ENCODE peak calls at places on chromosomes 16 and 17, in ten cellular contexts. S is H1, D is tibial nerve, T is pancreas, Q is left lung, I is psoas muscle, R is SK-N-SH, Z is lower lobe of right lung, Y is upper lobe of right lung, L is uterus. C is an unnamed sample. For H3K9me3, the result is how much of the 10 kb centered on the place peaks cover.

GRCh38 chr17:35808240-35808961 is 883 bp upstream of the TAF15 start:
- DNase-seq in T (no peak), Q (no peak), S (no peak), Z (no peak), R (no peak), Y (no peak), I (no peak), D (no peak), L (no peak), C (no peak)

GRCh38 chr17:21419299-21420239 is 43.4 kb downstream of the KCNJ12 start:
- DNase-seq in Y (peak), S (no peak), Q (peak), I (no peak), D (no peak), L (no peak), R (no peak), T (peak), Z (no peak), C (no peak)

GRCh38 chr17:70905796-70906195 is 736.5 kb downstream of the KCNJ2 start:
- DNase-seq in D (peak), I (no peak), R (no peak), L (no peak), T (no peak), Q (peak), Y (no peak), Z (no peak), S (no peak), C (peak)

GRCh38 chr17:21167303-21167702 is 40.5 kb downstream of the DHRS7B start:
- DNase-seq in Q (no peak), T (no peak), L (no peak), S (no peak), R (no peak), Y (no peak), I (peak), D (no peak), Z (no peak), C (no peak)

GRCh38 chr16:67936124-67936875 is at the start of gene PSMB10:
- DNase-seq in I (peak), Z (peak), D (peak), L (peak), Y (peak), R (peak), Q (no peak), S (peak), T (peak), C (no peak)

GRCh38 chr16:85418978-85419491 is 194.1 kb upstream of the GSE1 start:
- DNase-seq in Y (peak), T (peak), D (no peak), S (peak), R (no peak), L (no peak), I (peak), Z (peak), Q (no peak), C (no peak)

GRCh38 chr16:18979936-18980335 is 3.8 kb upstream of the TMC7 start:
- DNase-seq in L (no peak), T (no peak), R (no peak), Q (no peak), Z (no peak), Y (no peak), D (no peak), S (no peak), I (no peak), C (no peak)

GRCh38 chr17:44279586-44280344 is 11.8 kb upstream of the SLC4A1 start:
- DNase-seq in S (peak), I (peak), L (peak), Y (peak), D (peak), Z (peak), R (no peak), Q (peak), T (peak), C (peak)

GRCh38 chr16:88390760-88391496 is 8.2 kb downstream of the ZNF469 start:
- DNase-seq in S (no peak), I (peak), R (no peak), Z (no peak), D (no peak), L (no peak), Q (no peak), Y (no peak), T (no peak), C (no peak)

GRCh38 chr17:78664476-78665384 is 87.5 kb upstream of the DNAH17 start:
- DNase-seq in Q (peak), Y (peak), R (no peak), S (no peak), Z (no peak), L (no peak), I (no peak), T (peak), D (no peak), C (no peak)

GRCh38 chr17:22270381-22270780 is 578.1 kb downstream of the KCNJ18 start:
- DNase-seq in T (no peak), L (no peak), Q (no peak), Y (no peak), R (no peak), Z (no peak), I (no peak), D (no peak), S (no peak), C (no peak)

GRCh38 chr17:36850794-36851193 is 86.5 kb upstream of the LHX1 start:
- DNase-seq in R (no peak), I (no peak), S (no peak), L (no peak), Q (no peak), D (no peak), T (no peak), Z (no peak), Y (no peak), C (no peak)

GRCh38 chr17:20256144-20256543 is 211.2 kb downstream of the LGALS9B start:
- DNase-seq in D (no peak), S (no peak), I (no peak), R (no peak), T (no peak), Z (no peak), Y (no peak), Q (no peak), L (no peak), C (no peak)

GRCh38 chr17:2693561-2694380 is 17.8 kb downstream of the CLUH start:
- DNase-seq in T (peak), Q (no peak), R (peak), Z (no peak), S (no peak), L (peak), I (peak), Y (peak), D (no peak), C (no peak)

GRCh38 chr17:752620-753219 is 656 bp upstream of the GEMIN4 start:
- DNase-seq in Y (peak), Q (peak), L (peak), T (peak), R (peak), D (peak), Z (peak), S (no peak), I (peak), C (peak)

GRCh38 chr16:66996324-66996982 is 8.1 kb downstream of the CES4A start:
- DNase-seq in Z (no peak), Q (peak), L (peak), T (no peak), Y (peak), R (no peak), D (peak), I (peak), S (no peak), C (peak)

GRCh38 chr16:68978303-68978954 is 127.0 kb upstream of the HAS3 start:
- DNase-seq in Z (no peak), R (no peak), S (no peak), L (no peak), T (no peak), Q (no peak), I (no peak), D (no peak), Y (no peak), C (no peak)

GRCh38 chr17:78131172-78132085 is 858 bp downstream of the TMC8 start:
- DNase-seq in Y (peak), Z (no peak), R (peak), Q (no peak), L (no peak), T (peak), S (no peak), D (no peak), I (peak), C (no peak)

GRCh38 chr17:56658648-56659047 is 65.1 kb downstream of the NOG start:
- DNase-seq in S (no peak), Y (no peak), Q (no peak), I (no peak), L (no peak), Z (no peak), T (no peak), R (no peak), D (no peak), C (no peak)

DNA sequence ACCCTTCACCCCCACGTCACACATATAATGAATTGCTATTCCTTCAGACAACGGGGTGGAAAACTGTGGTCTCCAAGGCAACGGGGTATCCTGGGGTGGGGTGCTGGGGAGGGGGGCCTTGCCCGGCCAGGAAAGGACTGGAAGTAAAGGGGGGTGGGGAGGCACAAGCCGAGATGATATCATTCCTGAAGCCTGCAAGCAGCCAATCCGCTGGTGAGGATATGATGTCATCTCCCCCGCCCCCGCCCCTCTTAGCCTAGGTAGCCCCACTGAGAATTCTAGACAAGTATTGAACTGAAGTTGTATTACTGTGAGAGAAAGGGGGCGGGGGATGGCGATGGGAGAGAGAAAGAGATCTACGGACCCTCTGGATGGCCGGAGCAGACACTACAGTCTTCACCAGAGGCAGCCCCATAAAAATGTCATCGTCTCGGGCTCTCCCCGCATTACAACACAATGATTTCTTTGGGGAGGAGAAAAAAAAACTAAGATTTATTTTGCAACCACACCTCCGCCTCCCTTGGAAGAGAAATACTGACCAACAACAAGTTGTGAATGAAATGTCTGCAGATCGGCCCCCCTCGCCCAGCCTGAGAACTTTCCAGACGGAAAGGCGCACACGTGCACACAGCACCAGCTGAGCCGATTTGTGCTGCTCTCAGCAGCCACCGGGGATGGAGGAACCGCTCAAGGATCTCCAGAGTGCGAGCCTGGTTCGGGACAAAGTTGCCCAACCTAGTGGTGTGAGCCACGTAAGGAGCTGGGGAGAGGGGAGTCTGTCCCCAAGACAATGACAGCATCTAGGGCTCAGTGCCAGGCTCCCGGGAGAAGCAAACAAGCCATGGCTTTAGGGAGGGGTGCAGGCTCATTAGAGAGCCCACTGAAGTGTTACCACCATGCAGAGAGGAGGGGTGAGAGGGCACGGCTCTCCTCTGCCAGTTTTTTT is 222.0 kb downstream of the SOX9 start:
- DNase-seq in Z (peak), I (peak), S (no peak), L (peak), Q (no peak), D (peak), T (peak), R (no peak), Y (peak), C (no peak)
- H3K27ac ChIP-seq in Z (no peak), I (no peak), S (no peak), L (peak), Q (no peak), D (peak), T (no peak), R (no peak), Y (no peak), C (no peak)

GRCh38 chr17:61470530-61471136 is 18.4 kb downstream of the TBX4 start:
- DNase-seq in I (no peak), R (no peak), Q (peak), D (no peak), T (no peak), L (peak), Z (no peak), S (no peak), Y (peak), C (no peak)
- H3K4me3 ChIP-seq in I (no peak), R (no peak), Q (no peak), D (no peak), T (no peak), L (no peak), Z (no peak), S (no peak), Y (no peak), C (no peak)

DNA sequence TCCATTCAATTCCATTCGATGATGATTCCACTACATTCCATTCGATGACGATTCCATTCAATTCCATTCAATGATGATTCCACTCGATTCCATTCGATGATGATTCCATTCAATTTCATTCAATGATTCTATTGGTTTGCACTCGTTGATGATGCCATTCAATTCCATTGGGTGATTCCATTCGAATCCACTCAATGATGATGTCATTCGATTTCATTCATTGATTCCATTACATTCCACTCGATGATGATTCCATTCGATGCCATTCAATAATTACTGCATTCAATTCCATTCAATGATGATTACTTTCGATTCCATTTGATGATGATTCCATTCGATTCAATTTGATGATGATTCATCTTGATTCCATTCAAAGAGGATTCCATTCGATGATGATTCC is 1299.4 kb downstream of the TP53TG3F start:
- DNase-seq in I (no peak), T (no peak), Y (no peak), L (no peak), S (no peak), R (no peak), D (no peak), Q (no peak), Z (no peak), C (no peak)
- H3K9me3 ChIP-seq in I (half or more), T (under half), Y (under half), L (under half), S (half or more), R (under half), D (half or more), Q (half or more), Z (half or more), C (under half)

GRCh38 chr17:50345443-50346312 is at the start of gene XYLT2:
- DNase-seq in R (peak), L (peak), Q (peak), Y (peak), I (peak), S (peak), Z (peak), T (peak), D (peak), C (no peak)

GRCh38 chr17:50346313-50347086 is 574 bp downstream of the XYLT2 start:
- DNase-seq in Q (peak), R (peak), I (peak), D (no peak), Y (peak), L (peak), S (peak), Z (peak), T (peak), C (no peak)

GRCh38 chr17:50347087-50347893 is 1.4 kb downstream of the XYLT2 start:
- DNase-seq in I (no peak), D (no peak), L (no peak), Y (peak), Z (no peak), Q (peak), R (no peak), S (peak), T (peak), C (no peak)

GRCh38 chr17:50347894-50348291 is 2.0 kb downstream of the XYLT2 start:
- DNase-seq in R (no peak), Y (no peak), D (no peak), I (no peak), S (no peak), T (no peak), L (no peak), Z (no peak), Q (no peak), C (no peak)

DNA sequence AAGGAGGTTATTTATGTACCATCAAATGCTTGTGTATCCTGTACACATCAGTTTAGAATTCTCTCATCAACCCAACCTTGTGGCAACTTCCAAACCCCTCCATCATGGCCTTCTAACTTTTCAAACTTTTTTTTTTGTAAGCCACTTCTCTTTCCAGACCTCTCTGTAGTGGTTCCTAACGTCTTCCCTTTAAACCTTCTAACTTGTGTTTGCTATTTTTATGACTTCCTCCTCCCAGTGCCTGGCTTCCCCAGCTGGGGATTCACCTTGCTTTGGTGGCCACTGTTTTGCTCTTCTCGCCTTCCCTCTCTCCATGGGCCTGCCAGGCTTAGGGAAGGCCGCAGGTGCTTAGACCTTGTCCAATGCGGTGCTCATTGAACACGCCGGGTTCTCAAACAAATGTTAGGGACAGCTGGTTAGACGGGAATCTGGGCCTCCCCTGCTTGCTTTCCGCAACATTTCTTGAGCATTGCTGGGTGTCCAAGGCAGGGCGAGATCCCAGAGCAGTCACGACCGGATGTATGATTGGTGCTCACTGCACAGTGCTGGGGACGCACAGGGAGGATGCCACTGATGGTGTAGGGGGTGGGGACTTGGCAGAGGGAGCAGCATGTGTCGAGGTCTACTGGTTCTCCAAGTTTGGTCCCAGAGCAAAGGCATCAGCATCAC is 1.1 kb upstream of the XYLT2 start:
- DNase-seq in Z (no peak), T (peak), S (no peak), R (peak), L (no peak), D (no peak), I (no peak), Y (no peak), Q (no peak), C (no peak)
- H3K27ac ChIP-seq in Z (no peak), T (no peak), S (no peak), R (no peak), L (no peak), D (no peak), I (no peak), Y (no peak), Q (no peak), C (no peak)

DNA sequence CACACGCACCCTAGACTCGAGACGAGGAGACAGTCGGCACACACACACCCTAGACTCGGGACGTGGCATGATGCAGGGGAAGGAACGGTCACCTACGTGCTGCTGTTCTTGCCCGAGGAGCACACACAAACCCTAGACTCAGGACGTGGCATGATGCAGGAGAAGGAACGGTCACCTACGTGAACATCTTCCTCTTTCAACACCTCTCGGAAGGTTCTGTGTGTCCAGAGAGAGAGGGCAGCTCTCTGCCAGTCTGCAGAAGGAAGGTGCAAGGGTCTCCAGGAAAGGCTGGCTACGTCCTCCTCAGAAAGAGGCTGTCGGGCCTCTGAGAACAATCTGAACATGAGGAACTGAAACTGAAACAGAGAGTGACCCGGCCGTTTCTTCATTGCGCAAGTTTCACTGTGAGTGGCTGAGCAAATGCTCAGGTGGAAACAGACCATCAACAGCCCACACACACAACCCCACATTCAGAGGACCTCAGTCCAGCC is 43.4 kb downstream of the ZNF276 start:
- DNase-seq in S (no peak), Q (peak), Y (peak), Z (peak), D (peak), R (no peak), T (no peak), L (no peak), I (no peak), C (no peak)
- H3K4me3 ChIP-seq in S (no peak), Q (peak), Y (peak), Z (peak), D (no peak), R (no peak), T (no peak), L (no peak), I (peak), C (no peak)

C was measured in AG04450.